ENCODE peak calls at places on chromosome 12, in seven cellular contexts. D is brain microvascular endothelial cell, F is neural crest cell, X is pancreas, V is suprapubic skin, E is BJ, J is psoas muscle. Q is an unnamed sample.

GRCh38 chr12:130070017-130070653 is 92.1 kb upstream of the FZD10 start:
- DNase-seq in D (no peak), F (no peak), X (peak), V (no peak), E (no peak), J (no peak), Q (no peak)

GRCh38 chr12:113007166-113007565 is 28.8 kb downstream of the OAS2 start:
- DNase-seq in D (peak), F (no peak), X (no peak), V (peak), E (peak), J (no peak), Q (peak)

GRCh38 chr12:124625867-124626675 is 58.7 kb upstream of the NCOR2 start:
- DNase-seq in D (peak), F (peak), X (peak), V (peak), E (no peak), J (peak), Q (peak)

GRCh38 chr12:92943482-92944250 is 14.6 kb upstream of the EEA1 start:
- DNase-seq in D (no peak), F (no peak), X (no peak), V (no peak), E (no peak), J (no peak), Q (no peak)

GRCh38 chr12:12121022-12121421 is 50.3 kb downstream of the BCL2L14 start:
- DNase-seq in D (no peak), F (no peak), X (no peak), V (no peak), E (no peak), J (no peak), Q (no peak)

GRCh38 chr12:118714051-118714460 is 267.3 kb upstream of the SRRM4 start:
- DNase-seq in D (no peak), F (peak), X (peak), V (no peak), E (no peak), J (no peak), Q (no peak)

GRCh38 chr12:30756074-30756473 is 1.3 kb upstream of the CAPRIN2 start:
- DNase-seq in D (no peak), F (no peak), X (peak), V (no peak), E (no peak), J (peak), Q (no peak)

GRCh38 chr12:64169999-64170398 is 52.1 kb downstream of the KICS2 start:
- DNase-seq in D (no peak), F (no peak), X (no peak), V (no peak), E (no peak), J (no peak), Q (no peak)

GRCh38 chr12:93174048-93174447 is 203.7 kb upstream of the NUDT4 start:
- DNase-seq in D (peak), F (no peak), X (no peak), V (no peak), E (no peak), J (no peak), Q (peak)

GRCh38 chr12:1773937-1774655 is 46.3 kb upstream of the LRTM2 start:
- DNase-seq in D (no peak), F (no peak), X (no peak), V (no peak), E (no peak), J (peak), Q (no peak)

GRCh38 chr12:124756730-124757129 is 106.9 kb downstream of the SCARB1 start:
- DNase-seq in D (no peak), F (no peak), X (no peak), V (no peak), E (no peak), J (no peak), Q (no peak)

GRCh38 chr12:113203852-113204760 is 17.2 kb upstream of the TPCN1 start:
- DNase-seq in D (no peak), F (no peak), X (no peak), V (no peak), E (no peak), J (no peak), Q (no peak)

GRCh38 chr12:56037161-56037560 is 4.6 kb upstream of the RPS26 start:
- DNase-seq in D (no peak), F (no peak), X (no peak), V (no peak), E (no peak), J (no peak), Q (no peak)

GRCh38 chr12:101809208-101809607 is 21.6 kb downstream of the GNPTAB start:
- DNase-seq in D (no peak), F (no peak), X (no peak), V (no peak), E (no peak), J (no peak), Q (no peak)

GRCh38 chr12:46438719-46439319 is 66.2 kb upstream of the SLC38A2 start:
- DNase-seq in D (no peak), F (no peak), X (no peak), V (no peak), E (no peak), J (no peak), Q (no peak)

GRCh38 chr12:8664228-8664963 is 1.8 kb upstream of the MFAP5 start:
- DNase-seq in D (no peak), F (no peak), X (no peak), V (peak), E (no peak), J (peak), Q (no peak)

GRCh38 chr12:47361389-47362031 is 281.8 kb upstream of the AMIGO2 start:
- DNase-seq in D (no peak), F (no peak), X (no peak), V (no peak), E (no peak), J (no peak), Q (no peak)

GRCh38 chr12:26152507-26153102 is 27.8 kb upstream of the BHLHE41 start:
- DNase-seq in D (no peak), F (no peak), X (no peak), V (no peak), E (no peak), J (no peak), Q (no peak)

GRCh38 chr12:2616763-2617162 is 178.0 kb upstream of the FKBP4 start:
- DNase-seq in D (no peak), F (no peak), X (no peak), V (no peak), E (no peak), J (no peak), Q (no peak)

GRCh38 chr12:82383930-82384513 is 25.7 kb downstream of the METTL25 start:
- DNase-seq in D (peak), F (no peak), X (no peak), V (no peak), E (no peak), J (no peak), Q (no peak)

GRCh38 chr12:121004253-121004815 is 12.0 kb downstream of the C12orf43 start:
- DNase-seq in D (no peak), F (no peak), X (no peak), V (no peak), E (no peak), J (no peak), Q (no peak)

GRCh38 chr12:110966081-110966760 is 45.8 kb upstream of the MYL2 start:
- DNase-seq in D (no peak), F (no peak), X (no peak), V (no peak), E (no peak), J (no peak), Q (no peak)

GRCh38 chr12:48602192-48602989 is 32.5 kb upstream of the LALBA start:
- DNase-seq in D (no peak), F (no peak), X (no peak), V (no peak), E (no peak), J (no peak), Q (no peak)

DNA sequence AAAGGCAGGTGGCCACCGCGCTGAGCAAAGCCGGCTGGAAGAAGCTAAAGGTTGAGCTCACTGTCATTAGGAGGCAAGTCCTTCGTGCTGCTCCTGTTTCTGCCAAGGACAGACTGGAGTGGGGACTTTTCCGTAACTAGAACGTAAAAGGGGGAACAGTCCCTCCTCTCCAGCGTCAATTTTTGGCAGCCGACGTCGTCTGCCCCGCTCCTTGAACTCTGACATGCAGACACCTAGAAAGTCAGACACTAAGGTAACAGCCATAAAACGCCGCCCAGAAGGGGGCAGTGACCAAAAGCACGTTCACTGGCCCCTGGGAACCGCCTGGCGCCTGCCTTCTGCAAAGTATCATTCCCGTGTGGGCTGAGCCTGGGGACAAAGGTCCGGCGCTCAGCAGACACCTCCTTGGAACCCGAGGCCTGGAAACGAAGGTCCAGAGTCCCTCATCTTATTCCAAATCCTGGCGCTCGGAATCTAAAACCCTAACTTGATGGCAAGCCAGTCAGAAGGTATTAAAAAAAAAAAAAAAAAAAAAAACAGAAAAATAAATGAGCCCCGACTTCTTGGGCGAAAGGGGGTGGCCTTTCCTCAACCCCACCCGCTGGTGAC is 1.1 kb upstream of the LRP1 start:
- DNase-seq in D (no peak), F (peak), X (peak), V (no peak), E (no peak), J (peak), Q (no peak)
- TF ChIP-seq CTCF in D (peak), F (peak), X (no peak), V (no peak), E (peak), J (peak), Q (peak)

DNA sequence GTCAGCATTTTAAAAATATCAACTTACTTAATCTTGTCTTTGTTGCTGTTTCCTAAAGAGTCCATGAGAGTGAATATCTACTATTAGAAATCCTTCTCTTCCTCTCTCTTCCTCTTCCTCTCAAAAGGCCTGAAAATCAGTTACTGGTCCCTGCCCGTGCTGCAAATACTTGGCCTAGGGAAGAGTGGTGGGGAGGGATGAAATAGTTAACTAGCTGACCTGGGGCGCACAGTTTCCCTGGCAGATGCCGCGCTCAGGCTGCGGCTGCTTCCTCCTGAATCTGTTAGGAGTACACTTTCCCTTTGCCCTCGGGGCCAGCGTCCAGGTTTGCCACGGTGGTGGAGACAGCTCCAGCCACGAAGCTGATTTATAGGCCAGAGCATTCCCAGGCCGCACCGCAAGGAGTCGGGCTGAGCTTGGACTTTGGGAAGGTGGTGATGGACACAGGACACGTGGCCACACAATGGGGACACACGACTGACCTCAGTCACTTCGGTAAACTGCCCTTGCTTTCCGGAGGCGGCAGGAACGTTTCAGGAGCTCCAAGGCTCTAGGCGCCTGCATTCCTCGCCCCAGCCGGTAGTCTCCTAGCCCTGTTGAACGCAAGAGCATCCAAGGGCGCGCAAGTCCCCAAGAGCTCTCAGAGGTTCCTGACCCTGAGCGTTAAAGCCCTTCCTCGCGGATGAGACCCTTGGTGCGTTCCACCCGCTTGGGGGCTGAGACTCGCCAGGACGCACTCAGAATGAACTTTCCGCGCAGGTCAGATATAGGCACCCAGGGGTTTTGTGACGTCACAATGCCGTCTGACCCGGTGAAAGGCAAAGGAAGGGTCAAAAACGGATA is 7.1 kb upstream of the ASCL1 start:
- DNase-seq in D (no peak), F (no peak), X (peak), V (no peak), E (no peak), J (no peak), Q (no peak)
- TF ChIP-seq CTCF in D (no peak), F (peak), X (no peak), V (no peak), E (no peak), J (no peak), Q (no peak)

DNA sequence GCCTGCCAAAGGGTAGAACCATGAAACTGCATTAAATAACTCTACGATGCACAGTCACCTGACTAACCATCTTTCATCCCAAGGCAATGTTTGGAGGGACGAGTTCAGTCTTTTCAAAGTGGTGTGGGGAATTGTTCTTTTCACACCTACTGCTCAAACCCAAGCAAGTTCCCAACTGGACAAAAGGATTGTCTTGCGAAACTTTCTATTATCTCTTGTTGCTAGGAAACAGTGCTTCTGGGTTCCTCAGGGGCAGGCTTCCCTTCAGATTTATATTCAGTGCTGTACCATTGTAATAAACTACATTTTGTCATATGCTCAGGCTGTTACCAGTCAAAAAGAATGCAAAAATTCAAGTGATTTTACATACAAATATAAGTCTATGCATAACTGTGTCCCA is 430.4 kb upstream of the TMPO start:
- DNase-seq in D (no peak), F (no peak), X (no peak), V (no peak), E (no peak), J (no peak), Q (no peak)
- TF ChIP-seq CTCF in D (no peak), F (no peak), X (no peak), V (no peak), E (no peak), J (no peak), Q (no peak)

DNA sequence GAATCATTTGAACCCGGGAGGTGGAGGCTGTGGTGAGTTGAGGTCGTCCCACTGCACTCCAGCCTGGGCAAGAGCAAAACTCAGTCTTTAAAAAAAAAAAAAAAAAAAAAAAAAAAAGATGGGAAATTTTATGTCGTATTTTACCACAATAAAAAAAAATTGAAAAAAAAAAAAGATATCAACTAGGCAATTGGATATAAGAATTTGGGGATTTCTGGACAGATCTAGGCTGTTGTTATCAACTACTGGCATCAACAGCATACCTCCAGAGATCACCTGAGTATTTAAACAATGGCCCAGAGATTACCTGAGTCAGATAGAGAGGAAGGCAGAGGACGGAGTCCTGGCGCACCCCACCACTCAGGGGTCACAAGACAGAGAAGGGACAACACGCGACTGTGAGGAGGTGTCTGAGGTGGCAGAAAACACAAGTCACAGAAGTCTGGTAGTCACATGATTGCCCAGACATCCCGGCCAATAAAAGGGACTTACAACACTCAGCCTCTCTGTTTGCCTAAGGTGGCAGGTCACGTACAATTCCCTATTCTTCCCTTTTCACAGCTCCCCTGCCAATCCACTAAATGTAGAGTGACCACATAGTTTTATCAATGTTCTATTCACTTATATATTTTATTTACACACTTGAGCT is 1.8 kb downstream of the SPRING1 start:
- DNase-seq in D (no peak), F (no peak), X (peak), V (peak), E (no peak), J (no peak), Q (no peak)
- TF ChIP-seq CTCF in D (no peak), F (no peak), X (no peak), V (no peak), E (no peak), J (no peak), Q (no peak)

GRCh38 chr12:54363047-54363446 is 1.2 kb downstream of the GPR84 start:
- DNase-seq in D (no peak), F (no peak), X (no peak), V (no peak), E (no peak), J (no peak), Q (no peak)

GRCh38 chr12:54358620-54358944 is 5.7 kb downstream of the GPR84 start:
- DNase-seq in D (no peak), F (no peak), X (no peak), V (no peak), E (no peak), J (no peak), Q (no peak)

GRCh38 chr12:54358945-54359761 is 5.1 kb downstream of the GPR84 start:
- DNase-seq in D (peak), F (peak), X (peak), V (peak), E (peak), J (peak), Q (peak)

GRCh38 chr12:54359762-54360351 is 4.4 kb downstream of the GPR84 start:
- DNase-seq in D (no peak), F (no peak), X (no peak), V (no peak), E (no peak), J (no peak), Q (no peak)

GRCh38 chr12:54360717-54361456 is 3.4 kb downstream of the GPR84 start:
- DNase-seq in D (peak), F (peak), X (peak), V (no peak), E (no peak), J (peak), Q (no peak)
- TF ChIP-seq CTCF in D (peak), F (peak), X (peak), V (peak), E (peak), J (peak), Q (peak)

GRCh38 chr12:10732554-10732953 is 9.4 kb upstream of the YBX3 start:
- DNase-seq in D (no peak), F (no peak), X (no peak), V (no peak), E (no peak), J (no peak), Q (no peak)

GRCh38 chr12:10721654-10722501 is 1.2 kb downstream of the YBX3 start:
- DNase-seq in D (peak), F (peak), X (peak), V (peak), E (peak), J (peak), Q (peak)

GRCh38 chr12:10722502-10722904 is 620 bp downstream of the YBX3 start:
- DNase-seq in D (peak), F (peak), X (peak), V (peak), E (no peak), J (peak), Q (no peak)

GRCh38 chr12:10722905-10723866 is at the start of gene YBX3:
- DNase-seq in D (peak), F (peak), X (peak), V (peak), E (no peak), J (peak), Q (peak)

DNA sequence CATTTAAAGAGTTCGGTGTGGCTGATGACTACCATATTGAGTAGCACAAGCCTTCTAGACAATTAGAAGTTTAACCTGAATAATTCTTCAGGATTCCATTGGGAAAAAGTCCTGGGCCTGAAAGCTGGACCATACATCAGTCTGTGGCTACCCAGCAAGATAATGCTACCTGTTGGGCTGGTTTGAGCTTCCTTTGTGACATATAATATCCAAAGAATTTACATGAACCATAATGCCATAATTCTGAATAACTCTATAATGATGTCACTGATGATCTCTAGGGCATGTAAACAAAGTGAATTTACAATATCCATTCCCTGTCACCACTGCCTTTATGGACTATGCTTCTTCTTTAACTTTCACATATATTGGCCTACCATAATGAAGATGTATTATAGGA is 3.8 kb upstream of the YBX3 start:
- DNase-seq in D (no peak), F (no peak), X (no peak), V (no peak), E (no peak), J (no peak), Q (no peak)
- TF ChIP-seq CTCF in D (no peak), F (no peak), X (no peak), V (no peak), E (no peak), J (no peak), Q (no peak)

GRCh38 chr12:96070670-96071279 is 35.4 kb upstream of the LTA4H start:
- DNase-seq in D (no peak), F (no peak), X (no peak), V (no peak), E (no peak), J (no peak), Q (no peak)
- TF ChIP-seq CTCF in D (peak), F (no peak), X (no peak), V (no peak), E (no peak), J (no peak), Q (no peak)

GRCh38 chr12:22173154-22173553 is 127.1 kb downstream of the CMAS start:
- DNase-seq in D (no peak), F (no peak), X (no peak), V (no peak), E (no peak), J (no peak), Q (no peak)
- TF ChIP-seq CTCF in D (peak), F (peak), X (no peak), V (no peak), E (no peak), J (no peak), Q (peak)

Q was measured in AG09319.